ENCODE peak calls at places on chromosomes 5 and 9, in six cellular contexts. B is HS-5; L is cardiac septum; A is GDM1; K is HFF-Myc; C is activated CD8-positive, alpha-beta memory T cell treated with anti-CD3 and anti-CD28 coated beads, Interleukin-2, amount 10 ng/mL, durations not matched to agents 7 days and 5 days. S is an unnamed sample.

GRCh38 chr5:9544502-9545300 is 1.2 kb downstream of the SEMA5A start:
- DNase-seq in A (no peak), B (peak; percentile 76), K (no peak), C (no peak), L (peak; percentile 91), S (peak; percentile 70)

GRCh38 chr9:15372385-15373200 is 50.1 kb upstream of the SNAPC3 start:
- DNase-seq in A (no peak), L (no peak), B (no peak), C (no peak), K (no peak), S (no peak)

GRCh38 chr5:67206381-67207328 is 10.1 kb upstream of the CD180 start:
- DNase-seq in B (peak; percentile 77), C (peak; percentile 98), L (no peak), A (no peak), K (no peak), S (no peak)

GRCh38 chr9:110340306-110340705 is 2.6 kb upstream of the TXNDC8 start:
- DNase-seq in A (no peak), L (no peak), C (no peak), K (no peak), B (no peak), S (peak; percentile 10)

GRCh38 chr5:123422433-123423277 is 548 bp downstream of the CEP120 start:
- DNase-seq in A (no peak), C (no peak), K (no peak), B (peak; percentile 19), L (peak; percentile 78), S (peak; percentile 22)

GRCh38 chr9:2023532-2023931 is 8.4 kb downstream of the SMARCA2 start:
- DNase-seq in L (no peak), A (peak; percentile 30), C (peak; percentile 59), B (no peak), K (no peak), S (no peak)

GRCh38 chr5:69265931-69266330 is 31.2 kb downstream of the CDK7 start:
- DNase-seq in L (no peak), B (no peak), A (no peak), C (no peak), K (no peak), S (peak; percentile 38)

GRCh38 chr5:54404568-54404967 is 50.9 kb upstream of the HSPB3 start:
- DNase-seq in A (peak; percentile 37), K (no peak), C (no peak), B (no peak), L (no peak), S (no peak)

GRCh38 chr9:135487281-135488012 is 7.9 kb downstream of the PPP1R26 start:
- DNase-seq in A (no peak), L (no peak), C (no peak), K (no peak), B (no peak), S (no peak)

GRCh38 chr9:18847576-18848275 is 185.3 kb downstream of the SAXO1 start:
- DNase-seq in C (no peak), L (no peak), K (peak; percentile 7), B (no peak), A (no peak), S (no peak)

GRCh38 chr5:136104311-136104975 is 28.2 kb upstream of the SMAD5 start:
- DNase-seq in K (no peak), L (no peak), C (no peak), A (no peak), B (no peak), S (no peak)

GRCh38 chr5:129921204-129921603 is 16.9 kb downstream of the CHSY3 start:
- DNase-seq in B (no peak), A (no peak), C (no peak), L (no peak), K (no peak), S (no peak)

GRCh38 chr5:81901539-81901938 is 70.3 kb upstream of the ATG10 start:
- DNase-seq in L (no peak), A (no peak), B (no peak), K (no peak), C (no peak), S (no peak)

GRCh38 chr5:179974946-179975712 is 67.4 kb upstream of the TBC1D9B start:
- DNase-seq in L (no peak), K (no peak), C (peak; percentile 61), A (peak; percentile 43), B (no peak), S (peak; percentile 16)

GRCh38 chr9:114735732-114736131 is 53.7 kb upstream of the TEX48 start:
- DNase-seq in K (no peak), B (no peak), L (no peak), A (no peak), C (no peak), S (no peak)

GRCh38 chr5:81359108-81359507 is 34.8 kb downstream of the ACOT12 start:
- DNase-seq in K (no peak), B (no peak), C (no peak), L (no peak), A (no peak), S (no peak)

S was measured in ACHN.